ENCODE peak calls at places on chromosomes 12 and 14, in six cellular contexts. One of them, this sample, is unnamed.

GRCh38 chr12:6956332-6956727 is 5.2 kb downstream of the PTPN6 start:
- DNase-seq in endothelial cell: no peak
- DNase-seq in heart left ventricle: no peak
- DNase-seq in fibroblast of the aortic adventitia: no peak
- DNase-seq in left colon: no peak
- DNase-seq in A549: no peak
- DNase-seq in this sample: no peak

GRCh38 chr14:51269634-51270033 is 29.6 kb downstream of the TMX1 start:
- DNase-seq in endothelial cell: no peak
- DNase-seq in heart left ventricle: no peak
- DNase-seq in fibroblast of the aortic adventitia: no peak
- DNase-seq in left colon: no peak
- DNase-seq in A549: no peak
- DNase-seq in this sample: no peak

GRCh38 chr12:85468356-85469157 is 188.5 kb downstream of the ALX1 start:
- DNase-seq in endothelial cell: peak; percentile 60
- DNase-seq in heart left ventricle: no peak
- DNase-seq in fibroblast of the aortic adventitia: peak; percentile 80
- DNase-seq in left colon: peak; percentile 33
- DNase-seq in A549: peak; percentile 78
- DNase-seq in this sample: peak; percentile 52

GRCh38 chr14:91258021-91258618 is 13.6 kb upstream of the GPR68 start:
- DNase-seq in endothelial cell: no peak
- DNase-seq in heart left ventricle: peak; percentile 50
- DNase-seq in fibroblast of the aortic adventitia: peak; percentile 90
- DNase-seq in left colon: peak; percentile 56
- DNase-seq in A549: peak; percentile 20
- DNase-seq in this sample: no peak

GRCh38 chr12:100267603-100268281 is 765 bp downstream of the SCYL2 start:
- DNase-seq in endothelial cell: no peak
- DNase-seq in heart left ventricle: no peak
- DNase-seq in fibroblast of the aortic adventitia: peak; percentile 47
- DNase-seq in left colon: no peak
- DNase-seq in A549: no peak
- DNase-seq in this sample: peak; percentile 21

GRCh38 chr14:51295666-51296263 is 55.7 kb downstream of the TMX1 start:
- DNase-seq in endothelial cell: no peak
- DNase-seq in heart left ventricle: no peak
- DNase-seq in fibroblast of the aortic adventitia: no peak
- DNase-seq in left colon: no peak
- DNase-seq in A549: peak; percentile 10
- DNase-seq in this sample: no peak

GRCh38 chr14:103762011-103762410 is 46.4 kb downstream of the ZFYVE21 start:
- DNase-seq in endothelial cell: no peak
- DNase-seq in heart left ventricle: no peak
- DNase-seq in fibroblast of the aortic adventitia: no peak
- DNase-seq in left colon: no peak
- DNase-seq in A549: no peak
- DNase-seq in this sample: no peak

GRCh38 chr14:51248041-51248987 is 8.3 kb downstream of the TMX1 start:
- DNase-seq in endothelial cell: no peak
- DNase-seq in heart left ventricle: no peak
- DNase-seq in fibroblast of the aortic adventitia: no peak
- DNase-seq in left colon: no peak
- DNase-seq in A549: no peak
- DNase-seq in this sample: no peak

GRCh38 chr14:59274991-59275391 is 86.5 kb downstream of the DAAM1 start:
- DNase-seq in endothelial cell: no peak
- DNase-seq in heart left ventricle: peak; percentile 32
- DNase-seq in fibroblast of the aortic adventitia: no peak
- DNase-seq in left colon: no peak
- DNase-seq in A549: no peak
- DNase-seq in this sample: no peak

GRCh38 chr12:94435511-94435927 is 24.1 kb downstream of the CEP83 start:
- DNase-seq in endothelial cell: no peak
- DNase-seq in heart left ventricle: no peak
- DNase-seq in fibroblast of the aortic adventitia: peak; percentile 14
- DNase-seq in left colon: no peak
- DNase-seq in A549: no peak
- DNase-seq in this sample: no peak

GRCh38 chr14:95871531-95871930 is 5.1 kb upstream of the TUNAR start:
- DNase-seq in endothelial cell: no peak
- DNase-seq in heart left ventricle: no peak
- DNase-seq in fibroblast of the aortic adventitia: no peak
- DNase-seq in left colon: no peak
- DNase-seq in A549: no peak
- DNase-seq in this sample: no peak

GRCh38 chr12:1212529-1212928 is 221.5 kb downstream of the ERC1 start:
- DNase-seq in endothelial cell: no peak
- DNase-seq in heart left ventricle: no peak
- DNase-seq in fibroblast of the aortic adventitia: no peak
- DNase-seq in left colon: peak; percentile 76
- DNase-seq in A549: no peak
- DNase-seq in this sample: no peak

GRCh38 chr14:103311171-103311997 is 22.7 kb upstream of the EIF5 start:
- DNase-seq in endothelial cell: no peak
- DNase-seq in heart left ventricle: no peak
- DNase-seq in fibroblast of the aortic adventitia: no peak
- DNase-seq in left colon: no peak
- DNase-seq in A549: no peak
- DNase-seq in this sample: no peak

GRCh38 chr14:52325126-52325525 is 11.0 kb downstream of the PTGER2 start:
- DNase-seq in endothelial cell: no peak
- DNase-seq in heart left ventricle: no peak
- DNase-seq in fibroblast of the aortic adventitia: no peak
- DNase-seq in left colon: no peak
- DNase-seq in A549: no peak
- DNase-seq in this sample: peak; percentile 82

GRCh38 chr12:47777741-47778558 is 4.9 kb downstream of the SLC48A1 start:
- DNase-seq in endothelial cell: peak; percentile 47
- DNase-seq in heart left ventricle: no peak
- DNase-seq in fibroblast of the aortic adventitia: no peak
- DNase-seq in left colon: no peak
- DNase-seq in A549: no peak
- DNase-seq in this sample: no peak

GRCh38 chr14:100303925-100304324 is 2.3 kb downstream of the SLC25A29 start:
- DNase-seq in endothelial cell: no peak
- DNase-seq in heart left ventricle: no peak
- DNase-seq in fibroblast of the aortic adventitia: no peak
- DNase-seq in left colon: no peak
- DNase-seq in A549: no peak
- DNase-seq in this sample: no peak

GRCh38 chr14:89578048-89578619 is 161.1 kb upstream of the FOXN3 start:
- DNase-seq in endothelial cell: no peak
- DNase-seq in heart left ventricle: no peak
- DNase-seq in fibroblast of the aortic adventitia: peak; percentile 25
- DNase-seq in left colon: no peak
- DNase-seq in A549: no peak
- DNase-seq in this sample: peak; percentile 18

GRCh38 chr12:124545508-124546418 is 21.6 kb downstream of the NCOR2 start:
- DNase-seq in endothelial cell: no peak
- DNase-seq in heart left ventricle: no peak
- DNase-seq in fibroblast of the aortic adventitia: peak; percentile 65
- DNase-seq in left colon: peak; percentile 56
- DNase-seq in A549: no peak
- DNase-seq in this sample: peak; percentile 64

GRCh38 chr12:119673634-119674033 is 5.7 kb downstream of the PRKAB1 start:
- DNase-seq in endothelial cell: peak; percentile 24
- DNase-seq in heart left ventricle: peak; percentile 50
- DNase-seq in fibroblast of the aortic adventitia: no peak
- DNase-seq in left colon: no peak
- DNase-seq in A549: no peak
- DNase-seq in this sample: no peak

GRCh38 chr14:91249841-91250616 is 5.5 kb upstream of the GPR68 start:
- DNase-seq in endothelial cell: no peak
- DNase-seq in heart left ventricle: no peak
- DNase-seq in fibroblast of the aortic adventitia: no peak
- DNase-seq in left colon: no peak
- DNase-seq in A549: peak; percentile 36
- DNase-seq in this sample: no peak

GRCh38 chr12:7994731-7995205 is 37.7 kb upstream of the FOXJ2 start:
- DNase-seq in endothelial cell: no peak
- DNase-seq in heart left ventricle: no peak
- DNase-seq in fibroblast of the aortic adventitia: peak; percentile 96
- DNase-seq in left colon: no peak
- DNase-seq in A549: peak; percentile 28
- DNase-seq in this sample: peak; percentile 82

GRCh38 chr12:17802657-17803641 is 287.0 kb downstream of the RERGL start:
- DNase-seq in endothelial cell: no peak
- DNase-seq in heart left ventricle: no peak
- DNase-seq in fibroblast of the aortic adventitia: no peak
- DNase-seq in left colon: no peak
- DNase-seq in A549: no peak
- DNase-seq in this sample: no peak

GRCh38 chr14:105879867-105880561 is 353.6 kb downstream of the TMEM121 start:
- DNase-seq in endothelial cell: no peak
- DNase-seq in heart left ventricle: peak; percentile 5
- DNase-seq in fibroblast of the aortic adventitia: no peak
- DNase-seq in left colon: peak; percentile 17
- DNase-seq in A549: no peak
- DNase-seq in this sample: no peak

GRCh38 chr12:67517181-67517887 is 131.2 kb upstream of the DYRK2 start:
- DNase-seq in endothelial cell: no peak
- DNase-seq in heart left ventricle: no peak
- DNase-seq in fibroblast of the aortic adventitia: peak; percentile 68
- DNase-seq in left colon: peak; percentile 29
- DNase-seq in A549: peak; percentile 38
- DNase-seq in this sample: no peak

GRCh38 chr12:116929885-116930284 is 19.1 kb downstream of the FBXW8 start:
- DNase-seq in endothelial cell: no peak
- DNase-seq in heart left ventricle: no peak
- DNase-seq in fibroblast of the aortic adventitia: no peak
- DNase-seq in left colon: no peak
- DNase-seq in A549: no peak
- DNase-seq in this sample: peak; percentile 19

GRCh38 chr12:110042260-110042659 is 6.1 kb downstream of the C12orf76 start:
- DNase-seq in endothelial cell: no peak
- DNase-seq in heart left ventricle: no peak
- DNase-seq in fibroblast of the aortic adventitia: no peak
- DNase-seq in left colon: no peak
- DNase-seq in A549: peak; percentile 72
- DNase-seq in this sample: peak; percentile 42

GRCh38 chr12:65327207-65328076 is 49.0 kb downstream of the MSRB3 start:
- DNase-seq in endothelial cell: no peak
- DNase-seq in heart left ventricle: no peak
- DNase-seq in fibroblast of the aortic adventitia: peak; percentile 89
- DNase-seq in left colon: no peak
- DNase-seq in A549: no peak
- DNase-seq in this sample: peak; percentile 84

This sample was measured in fibroblast of gingiva.